ENCODE peak calls at places on chromosomes 6 and 20, in five cellular contexts. L is mesothelial cell of epicardium, D is nephron progenitor cell, Y is GM12891, R is tibial artery. P is an unnamed sample.

GRCh38 chr6:119449253-119450156 is 99.9 kb upstream of the MAN1A1 start:
- DNase-seq in Y (no peak), D (no peak), L (no peak), R (no peak), P (no peak)

GRCh38 chr20:36384022-36384619 is 78.0 kb downstream of the DLGAP4 start:
- DNase-seq in D (peak), L (peak), Y (peak), R (no peak), P (peak)

GRCh38 chr6:21198032-21198640 is 395.4 kb upstream of the SOX4 start:
- DNase-seq in R (no peak), L (no peak), D (no peak), Y (no peak), P (no peak)

GRCh38 chr6:130098317-130098716 is 79.9 kb downstream of the L3MBTL3 start:
- DNase-seq in Y (no peak), D (no peak), L (no peak), R (no peak), P (no peak)

GRCh38 chr6:48111575-48111974 is 578 bp upstream of the PTCHD4 start:
- DNase-seq in R (no peak), L (no peak), D (no peak), Y (no peak), P (no peak)

GRCh38 chr6:19866900-19867627 is 29.9 kb downstream of the ID4 start:
- DNase-seq in R (no peak), D (no peak), Y (no peak), L (no peak), P (peak)

GRCh38 chr20:32702706-32703425 is 29.1 kb upstream of the C20orf203 start:
- DNase-seq in D (no peak), R (no peak), L (no peak), Y (no peak), P (no peak)

GRCh38 chr20:59764037-59764436 is 159.7 kb downstream of the PHACTR3 start:
- DNase-seq in R (no peak), Y (no peak), D (no peak), L (no peak), P (no peak)

GRCh38 chr20:555933-556332 is 12.3 kb upstream of the CSNK2A1 start:
- DNase-seq in Y (no peak), L (no peak), R (no peak), D (no peak), P (no peak)

P was measured in Calu3.